ENCODE peak calls at places on chromosomes 6 and 20, in four cellular contexts. R is mucosa of gallbladder, S is NCI-H1436, H is caudate nucleus. W is an unnamed sample.

GRCh38 chr20:10185741-10186558 is 32.7 kb upstream of the SNAP25 start:
- DNase-seq in R (peak), S (no peak), H (no peak), W (no peak)

GRCh38 chr6:154962751-154963150 is 32.4 kb upstream of the TIAM2 start:
- DNase-seq in R (no peak), S (no peak), H (no peak), W (no peak)

GRCh38 chr6:29926081-29926794 is 16.1 kb upstream of the HLA-A start:
- DNase-seq in R (peak), S (no peak), H (no peak), W (peak)

GRCh38 chr20:44019638-44020335 is 105.1 kb downstream of the TOX2 start:
- DNase-seq in R (no peak), S (no peak), H (no peak), W (no peak)

GRCh38 chr20:910132-910839 is 5.8 kb downstream of the ANGPT4 start:
- DNase-seq in R (no peak), S (no peak), H (no peak), W (no peak)

GRCh38 chr20:17084909-17085308 is 141.9 kb upstream of the PCSK2 start:
- DNase-seq in R (no peak), S (no peak), H (no peak), W (no peak)

GRCh38 chr20:5393218-5393870 is 76.6 kb upstream of the PROKR2 start:
- DNase-seq in R (no peak), S (peak), H (no peak), W (no peak)

GRCh38 chr20:63854766-63855362 is 6.4 kb upstream of the ABHD16B start:
- DNase-seq in R (no peak), S (no peak), H (no peak), W (no peak)

GRCh38 chr20:38671186-38671585 is 53.1 kb upstream of the SLC32A1 start:
- DNase-seq in R (no peak), S (peak), H (no peak), W (no peak)

GRCh38 chr6:31829633-31830492 is 2.3 kb downstream of the HSPA1B start:
- DNase-seq in R (no peak), S (peak), H (peak), W (no peak)

GRCh38 chr20:38589967-38590681 is 9.1 kb downstream of the ADIG start:
- DNase-seq in R (no peak), S (no peak), H (no peak), W (no peak)

GRCh38 chr6:149895702-149896310 is 2.1 kb downstream of the RAET1E start:
- DNase-seq in R (peak), S (no peak), H (no peak), W (peak)